ENCODE peak calls at places on chromosomes 7 and 10, in five cellular contexts. D is GM13976, F is GM06990, T is astrocyte of the spinal cord, P is fibroblast of pulmonary artery. B is an unnamed sample.

GRCh38 chr7:28536259-28536658 is 123.9 kb downstream of the CREB5 start:
- DNase-seq in D (no peak), F (peak), T (peak), P (peak), B (no peak)

GRCh38 chr10:63105811-63106755 is 27.0 kb upstream of the NRBF2 start:
- DNase-seq in D (no peak), F (no peak), T (peak), P (peak), B (no peak)

GRCh38 chr10:3069876-3070275 is 2.5 kb downstream of the PFKP start:
- DNase-seq in D (no peak), F (no peak), T (no peak), P (no peak), B (no peak)

GRCh38 chr10:94344522-94345122 is 18.1 kb downstream of the NOC3L start:
- DNase-seq in D (peak), F (peak), T (no peak), P (no peak), B (peak)

GRCh38 chr7:13017881-13018280 is 330.4 kb downstream of the ARL4A start:
- DNase-seq in D (no peak), F (no peak), T (peak), P (no peak), B (no peak)

GRCh38 chr10:44463511-44464121 is 78.7 kb upstream of the CXCL12 start:
- DNase-seq in D (no peak), F (no peak), T (no peak), P (peak), B (no peak)

GRCh38 chr7:157671358-157672255 is 334.8 kb downstream of the DNAJB6 start:
- DNase-seq in D (no peak), F (no peak), T (no peak), P (no peak), B (no peak)

GRCh38 chr7:41592794-41593193 is 110.1 kb downstream of the INHBA start:
- DNase-seq in D (no peak), F (no peak), T (no peak), P (no peak), B (no peak)

GRCh38 chr10:59098387-59098786 is 78.1 kb upstream of the PHYHIPL start:
- DNase-seq in D (no peak), F (no peak), T (peak), P (peak), B (no peak)

GRCh38 chr10:110821508-110821907 is 50.2 kb upstream of the PDCD4 start:
- DNase-seq in D (no peak), F (no peak), T (no peak), P (no peak), B (no peak)

GRCh38 chr10:91617073-91617580 is 15.7 kb downstream of the PPP1R3C start:
- DNase-seq in D (no peak), F (no peak), T (peak), P (peak), B (no peak)

GRCh38 chr7:117445206-117445605 is 17.9 kb upstream of the ASZ1 start:
- DNase-seq in D (no peak), F (no peak), T (peak), P (no peak), B (no peak)

GRCh38 chr7:158021836-158022235 is 565.8 kb downstream of the PTPRN2 start:
- DNase-seq in D (no peak), F (no peak), T (no peak), P (no peak), B (no peak)

GRCh38 chr7:47677664-47678063 is 95.8 kb upstream of the TNS3 start:
- DNase-seq in D (no peak), F (no peak), T (no peak), P (no peak), B (no peak)

GRCh38 chr7:55574062-55574717 is 1.9 kb upstream of the VOPP1 start:
- DNase-seq in D (no peak), F (no peak), T (peak), P (peak), B (no peak)

GRCh38 chr7:42915356-42915755 is 3.5 kb upstream of the C7orf25 start:
- DNase-seq in D (no peak), F (no peak), T (peak), P (peak), B (no peak)

GRCh38 chr10:31953080-31953479 is 24.4 kb upstream of the ARHGAP12 start:
- DNase-seq in D (no peak), F (no peak), T (peak), P (no peak), B (no peak)

GRCh38 chr7:22356010-22356854 is 722 bp downstream of the RAPGEF5 start:
- DNase-seq in D (no peak), F (peak), T (no peak), P (no peak), B (peak)

GRCh38 chr10:84589526-84590205 is 261.3 kb downstream of the CCSER2 start:
- DNase-seq in D (no peak), F (no peak), T (no peak), P (no peak), B (no peak)

GRCh38 chr7:72281325-72281724 is 130.8 kb downstream of the CALN1 start:
- DNase-seq in D (no peak), F (no peak), T (no peak), P (no peak), B (no peak)

GRCh38 chr10:77328272-77328816 is 309.3 kb downstream of the KCNMA1 start:
- DNase-seq in D (peak), F (no peak), T (no peak), P (peak), B (no peak)

GRCh38 chr7:24025094-24025493 is 258.9 kb upstream of the NPY start:
- DNase-seq in D (no peak), F (no peak), T (peak), P (no peak), B (no peak)

GRCh38 chr10:75547391-75548298 is 116.2 kb downstream of the LRMDA start:
- DNase-seq in D (no peak), F (no peak), T (peak), P (peak), B (no peak)

GRCh38 chr10:83371696-83372490 is 767.4 kb upstream of the GHITM start:
- DNase-seq in D (no peak), F (no peak), T (no peak), P (no peak), B (no peak)

GRCh38 chr10:124394583-124394982 is 24.1 kb downstream of the OAT start:
- DNase-seq in D (no peak), F (no peak), T (no peak), P (no peak), B (no peak)

GRCh38 chr10:114876602-114877300 is 55.2 kb downstream of the FHIP2A start:
- DNase-seq in D (peak), F (peak), T (peak), P (peak), B (peak)

GRCh38 chr7:125195156-125195555 is 265.5 kb upstream of the POT1 start:
- DNase-seq in D (no peak), F (no peak), T (peak), P (peak), B (no peak)

GRCh38 chr10:78763651-78764395 is 304.9 kb upstream of the ZMIZ1 start:
- DNase-seq in D (peak), F (peak), T (no peak), P (no peak), B (peak)

GRCh38 chr7:2824678-2825461 is 19.2 kb downstream of the GNA12 start:
- DNase-seq in D (peak), F (peak), T (no peak), P (no peak), B (peak)

GRCh38 chr7:1053002-1053411 is 8.7 kb downstream of the GPR146 start:
- DNase-seq in D (no peak), F (no peak), T (no peak), P (no peak), B (no peak)

GRCh38 chr10:8416755-8417154 is 362.3 kb downstream of the GATA3 start:
- DNase-seq in D (no peak), F (no peak), T (no peak), P (no peak), B (no peak)

GRCh38 chr7:7766671-7767070 is 48.3 kb upstream of the RPA3 start:
- DNase-seq in D (no peak), F (no peak), T (no peak), P (peak), B (no peak)
- TF ChIP-seq CTCF in D (no peak), F (no peak), T (no peak), P (no peak), B (no peak)

DNA sequence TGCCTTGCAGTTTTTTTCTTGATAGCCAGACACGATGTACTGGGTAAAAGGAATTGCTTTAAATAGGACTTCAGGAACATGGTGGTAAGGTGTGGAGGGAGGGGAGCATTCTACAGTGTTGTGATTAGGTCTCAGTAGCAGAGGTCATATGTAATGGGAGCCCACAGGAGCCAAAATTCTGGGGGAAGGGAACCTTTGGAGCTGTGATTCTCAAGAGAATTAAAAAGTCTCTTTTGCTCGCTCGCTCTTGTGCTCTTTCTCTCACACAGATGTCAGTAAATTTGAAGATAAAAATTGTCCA is 51.9 kb upstream of the FGL2 start:
- DNase-seq in D (no peak), F (no peak), T (no peak), P (no peak), B (no peak)
- TF ChIP-seq CTCF in D (no peak), F (no peak), T (no peak), P (no peak), B (no peak)

GRCh38 chr7:132683967-132684690 is 107.9 kb upstream of the PLXNA4 start:
- DNase-seq in D (no peak), F (no peak), T (no peak), P (no peak), B (no peak)
- TF ChIP-seq CTCF in D (no peak), F (no peak), T (no peak), P (no peak), B (no peak)

GRCh38 chr10:97138174-97138573 is 47.6 kb downstream of the SLIT1 start:
- DNase-seq in D (no peak), F (no peak), T (no peak), P (no peak), B (no peak)
- TF ChIP-seq CTCF in D (no peak), F (peak), T (no peak), P (no peak), B (no peak)

GRCh38 chr7:30476401-30477145 is 2.0 kb downstream of the NOD1 start:
- DNase-seq in D (no peak), F (no peak), T (no peak), P (peak), B (no peak)
- TF ChIP-seq CTCF in D (no peak), F (no peak), T (no peak), P (no peak), B (no peak)

GRCh38 chr10:21523557-21524008 is 1.9 kb downstream of the SKIDA1 start:
- DNase-seq in D (no peak), F (no peak), T (peak), P (peak), B (no peak)

GRCh38 chr10:21524131-21524525 is 1.4 kb downstream of the SKIDA1 start:
- DNase-seq in D (no peak), F (no peak), T (no peak), P (no peak), B (no peak)

GRCh38 chr10:21524526-21525366 is 736 bp downstream of the SKIDA1 start:
- DNase-seq in D (no peak), F (no peak), T (peak), P (peak), B (no peak)

GRCh38 chr10:21521910-21522533 is 3.5 kb downstream of the SKIDA1 start:
- DNase-seq in D (no peak), F (peak), T (peak), P (no peak), B (no peak)

DNA sequence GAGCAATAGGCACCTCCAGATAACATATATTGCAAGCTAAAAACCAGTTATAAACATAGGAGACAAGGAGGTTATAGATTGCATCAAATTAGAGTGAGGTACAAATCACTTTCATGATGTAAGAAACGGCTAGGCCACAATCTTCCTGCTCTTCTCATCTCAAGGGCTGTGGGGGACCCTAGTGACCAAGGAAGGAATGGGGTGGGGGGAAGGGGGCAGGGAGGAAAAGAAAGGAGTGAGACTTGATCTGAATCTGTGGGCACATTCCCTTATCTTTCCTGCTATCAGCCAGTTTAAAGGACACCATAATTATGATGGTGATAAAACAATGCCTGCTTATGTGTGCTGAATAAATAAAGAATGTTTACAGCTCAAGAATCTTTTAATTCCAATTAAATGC is 2.5 kb downstream of the SKIDA1 start:
- DNase-seq in D (no peak), F (no peak), T (peak), P (no peak), B (no peak)
- TF ChIP-seq CTCF in D (no peak), F (no peak), T (no peak), P (no peak), B (no peak)

GRCh38 chr7:110446658-110447057 is 644.3 kb upstream of the LRRN3 start:
- DNase-seq in D (no peak), F (no peak), T (no peak), P (no peak), B (no peak)

DNA sequence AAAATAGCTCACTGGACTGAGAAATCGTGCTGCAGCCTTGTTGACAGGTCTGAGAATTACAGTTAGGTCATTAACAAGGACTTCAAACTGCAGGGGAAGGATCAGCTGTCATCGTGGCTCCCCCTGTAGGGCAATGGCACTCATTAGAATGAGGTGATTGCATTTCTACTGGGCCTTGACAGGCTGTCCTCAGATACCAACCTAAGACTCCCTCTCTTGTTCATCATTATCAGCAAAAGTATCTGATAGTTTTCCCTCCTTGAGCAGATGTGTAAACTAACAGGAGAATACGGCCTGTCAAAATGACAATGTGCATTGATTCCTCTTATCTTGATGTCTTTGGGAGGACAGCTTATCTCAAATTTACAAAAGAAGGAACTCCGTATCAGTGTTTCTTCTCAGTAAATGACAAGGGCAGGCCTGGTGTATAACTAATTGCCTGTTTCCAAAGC is 648.5 kb upstream of the LRRN3 start:
- DNase-seq in D (peak), F (no peak), T (peak), P (peak), B (peak)
- TF ChIP-seq CTCF in D (no peak), F (peak), T (peak), P (peak), B (peak)

GRCh38 chr10:24969732-24970330 is 17.4 kb upstream of the PRTFDC1 start:
- DNase-seq in D (no peak), F (no peak), T (no peak), P (no peak), B (no peak)
- TF ChIP-seq CTCF in D (no peak), F (no peak), T (no peak), P (no peak), B (no peak)

GRCh38 chr7:128409435-128410091 is at the start of gene IMPDH1:
- DNase-seq in D (peak), F (peak), T (peak), P (peak), B (peak)
- TF ChIP-seq CTCF in D (no peak), F (no peak), T (no peak), P (no peak), B (no peak)

B was measured in GM10248.